ENCODE peak calls at places on chromosomes 6 and 20, in six cellular contexts. H is body of pancreas, N is heart right ventricle, E is neural progenitor cell, U is tibial artery, Q is transverse colon. G is an unnamed sample. For H3K36me3, the result is how much of the 10 kb centered on the place peaks cover.

GRCh38 chr6:106360989-106361430 is 493 bp downstream of the CRYBG1 start:
- DNase-seq in N (peak), E (peak), H (peak), Q (peak), U (no peak), G (no peak)

GRCh38 chr6:17013701-17014100 is 88.1 kb upstream of the STMND1 start:
- DNase-seq in N (no peak), H (no peak), Q (no peak), U (no peak), E (no peak), G (no peak)

GRCh38 chr20:3094848-3095629 is 10.5 kb upstream of the AVP start:
- DNase-seq in Q (no peak), N (no peak), E (no peak), H (no peak), U (no peak), G (no peak)

GRCh38 chr20:3857405-3857804 is 10.8 kb downstream of the MAVS start:
- DNase-seq in U (no peak), N (no peak), E (no peak), H (no peak), Q (peak), G (no peak)

GRCh38 chr6:13574149-13574570 is 241 bp upstream of the SIRT5 start:
- DNase-seq in N (peak), U (peak), Q (peak), E (peak), H (peak), G (peak)

GRCh38 chr6:136371951-136372350 is 82.3 kb upstream of the BCLAF1 start:
- DNase-seq in N (no peak), E (no peak), Q (no peak), H (no peak), U (no peak), G (no peak)

GRCh38 chr6:77092971-77093370 is 370.3 kb downstream of the HTR1B start:
- DNase-seq in E (no peak), Q (no peak), U (no peak), H (no peak), N (no peak), G (no peak)

GRCh38 chr6:43060034-43060754 is 763 bp downstream of the KLC4 start:
- DNase-seq in Q (peak), N (no peak), E (no peak), U (no peak), H (peak), G (no peak)

GRCh38 chr20:41139227-41140093 is 2.1 kb downstream of the PLCG1 start:
- DNase-seq in H (no peak), Q (peak), E (no peak), U (no peak), N (no peak), G (no peak)

GRCh38 chr6:12163744-12164507 is 126.2 kb upstream of the EDN1 start:
- DNase-seq in Q (no peak), E (no peak), H (no peak), U (no peak), N (no peak), G (no peak)

GRCh38 chr6:165568326-165568725 is 94.7 kb downstream of the PDE10A start:
- DNase-seq in U (no peak), H (no peak), N (no peak), Q (no peak), E (no peak), G (no peak)

GRCh38 chr6:25706314-25707014 is 48.1 kb upstream of the SLC17A4 start:
- DNase-seq in U (peak), H (peak), Q (no peak), E (no peak), N (peak), G (no peak)

GRCh38 chr6:42344756-42345155 is 107.0 kb downstream of the TRERF1 start:
- DNase-seq in N (no peak), E (no peak), Q (no peak), U (no peak), H (no peak), G (no peak)

GRCh38 chr6:139439278-139439813 is 64.9 kb upstream of the CITED2 start:
- DNase-seq in Q (no peak), H (no peak), U (no peak), E (no peak), N (no peak), G (no peak)

GRCh38 chr6:109453156-109453555 is 2.4 kb downstream of the MICAL1 start:
- DNase-seq in Q (no peak), E (no peak), N (no peak), H (no peak), U (no peak), G (no peak)

GRCh38 chr6:72816022-72816421 is 194.2 kb downstream of the KCNQ5 start:
- DNase-seq in E (no peak), U (no peak), N (no peak), Q (no peak), H (no peak), G (no peak)

GRCh38 chr20:44247676-44248419 is 740 bp downstream of the GDAP1L1 start:
- DNase-seq in Q (no peak), E (peak), U (no peak), H (peak), N (peak), G (no peak)

GRCh38 chr6:141682391-141682790 is 450.3 kb upstream of the GJE1 start:
- DNase-seq in N (no peak), U (no peak), H (no peak), Q (no peak), E (peak), G (no peak)

GRCh38 chr6:40915165-40915564 is 123.9 kb downstream of the UNC5CL start:
- DNase-seq in Q (no peak), H (no peak), U (no peak), N (no peak), E (no peak), G (no peak)

GRCh38 chr20:10347066-10347465 is 87.0 kb downstream of the MKKS start:
- DNase-seq in H (no peak), U (no peak), N (no peak), E (no peak), Q (no peak), G (no peak)

GRCh38 chr6:7413151-7413823 is 23.7 kb downstream of the RIOK1 start:
- DNase-seq in Q (no peak), H (no peak), U (no peak), E (peak), N (no peak), G (no peak)

GRCh38 chr6:15368186-15368585 is 122.3 kb downstream of the JARID2 start:
- DNase-seq in E (no peak), Q (no peak), H (no peak), N (no peak), U (no peak), G (no peak)

GRCh38 chr6:138162104-138162946 is 586 bp downstream of the ARFGEF3 start:
- DNase-seq in U (no peak), E (peak), H (peak), N (peak), Q (peak), G (no peak)

GRCh38 chr6:96923871-96924493 is 546 bp upstream of the KLHL32 start:
- DNase-seq in Q (no peak), E (peak), N (no peak), U (no peak), H (no peak), G (peak)

GRCh38 chr6:52904562-52905279 is 4.8 kb downstream of the GSTA3 start:
- DNase-seq in U (no peak), N (no peak), H (no peak), Q (no peak), E (peak), G (no peak)

GRCh38 chr6:46954819-46955520 is 33.2 kb upstream of the ADGRF5 start:
- DNase-seq in E (no peak), Q (no peak), U (no peak), N (no peak), H (no peak), G (no peak)

GRCh38 chr6:89680150-89680549 is 41.6 kb upstream of the LYRM2 start:
- DNase-seq in H (no peak), U (no peak), E (no peak), Q (no peak), N (no peak), G (no peak)

GRCh38 chr20:39089797-39090196 is 127.7 kb downstream of the DHX35 start:
- DNase-seq in N (no peak), E (no peak), Q (no peak), H (no peak), U (no peak), G (no peak)

GRCh38 chr20:8800089-8800488 is 268.8 kb upstream of the PLCB4 start:
- DNase-seq in Q (no peak), U (no peak), H (no peak), N (no peak), E (no peak), G (no peak)

GRCh38 chr20:37534401-37535157 is 6.9 kb upstream of the BLCAP start:
- DNase-seq in Q (peak), E (peak), U (peak), N (no peak), H (peak), G (peak)

GRCh38 chr6:73207221-73207837 is 18.0 kb downstream of the KHDC1L start:
- DNase-seq in Q (no peak), U (no peak), H (no peak), E (no peak), N (no peak), G (no peak)

GRCh38 chr6:4658486-4658885 is 117.7 kb upstream of the CDYL start:
- DNase-seq in U (no peak), N (no peak), H (no peak), E (no peak), Q (no peak), G (peak)

GRCh38 chr6:36265744-36266143 is 4.1 kb upstream of the PNPLA1 start:
- DNase-seq in U (no peak), H (no peak), Q (no peak), N (no peak), E (no peak), G (no peak)
- TF ChIP-seq CTCF in U (no peak), H (no peak), Q (no peak), N (no peak), E (no peak), G (no peak)

GRCh38 chr6:38701551-38701950 is 1.4 kb downstream of the GLO1 start:
- DNase-seq in N (no peak), Q (no peak), H (no peak), E (no peak), U (no peak), G (no peak)
- H3K4me3 ChIP-seq in N (no peak), Q (no peak), H (no peak), E (peak), U (no peak), G (no peak)

DNA sequence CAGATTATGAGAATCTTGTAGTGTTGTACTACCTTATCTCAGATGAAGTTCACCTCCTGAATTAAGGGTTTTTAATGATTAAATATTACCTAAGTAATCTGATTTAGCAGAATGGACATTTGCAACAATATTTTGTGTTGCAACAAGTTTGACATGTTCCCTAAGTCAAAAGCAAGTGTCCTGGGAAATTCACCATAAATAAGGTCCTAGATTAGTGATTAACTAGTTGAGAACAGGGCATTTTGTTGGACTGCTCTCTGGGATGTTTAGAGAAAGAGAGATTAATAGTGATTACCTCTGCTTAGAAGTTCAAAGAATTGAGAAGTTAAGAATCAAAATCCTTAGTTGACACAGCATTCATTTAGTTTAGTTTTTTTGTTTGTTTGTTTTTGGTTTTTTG is 120.2 kb upstream of the MARCKS start:
- DNase-seq in N (no peak), Q (no peak), H (no peak), E (no peak), U (no peak), G (no peak)
- H3K36me3 ChIP-seq in N (under half), Q (under half), H (under half), E (under half), U (under half), G (under half)

GRCh38 chr6:2611092-2611491 is 139.6 kb downstream of the MYLK4 start:
- DNase-seq in N (no peak), H (peak), E (no peak), U (no peak), Q (no peak), G (no peak)
- TF ChIP-seq CTCF in N (no peak), H (no peak), E (no peak), U (no peak), Q (no peak), G (no peak)

DNA sequence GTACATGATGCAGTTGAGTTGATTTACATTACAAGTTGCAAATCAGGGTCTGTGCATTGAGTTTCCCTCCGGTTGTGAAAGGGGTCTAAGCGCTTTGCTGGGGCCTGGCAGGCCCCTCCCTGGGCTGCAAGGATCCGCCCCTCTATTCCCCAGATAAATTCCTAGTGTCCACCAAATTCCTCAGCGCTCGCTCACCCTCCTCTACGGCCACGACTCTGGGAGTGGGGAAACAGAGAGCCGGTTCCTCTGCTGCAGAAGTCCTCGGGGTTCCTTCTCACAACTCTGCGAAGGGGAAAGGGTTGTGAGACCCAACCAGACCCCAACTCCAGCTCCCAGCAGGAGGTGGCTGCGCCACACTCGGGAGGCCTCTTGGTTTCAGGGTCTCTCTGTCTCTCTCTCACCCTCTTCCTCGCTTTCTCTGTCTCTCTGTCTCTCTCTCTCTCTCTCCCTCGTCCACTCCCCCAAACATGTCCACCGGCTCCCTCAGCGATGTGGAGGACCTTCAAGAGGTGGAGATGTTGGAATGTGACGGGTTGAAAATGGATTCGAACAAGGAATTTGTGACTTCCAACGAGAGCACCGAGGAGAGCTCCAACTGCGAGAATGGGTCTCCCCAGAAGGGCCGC is at the start of gene TCF21:
- DNase-seq in Q (peak), U (no peak), H (peak), N (peak), E (peak), G (peak)
- H3K4me3 ChIP-seq in Q (peak), U (no peak), H (no peak), N (peak), E (peak), G (peak)

DNA sequence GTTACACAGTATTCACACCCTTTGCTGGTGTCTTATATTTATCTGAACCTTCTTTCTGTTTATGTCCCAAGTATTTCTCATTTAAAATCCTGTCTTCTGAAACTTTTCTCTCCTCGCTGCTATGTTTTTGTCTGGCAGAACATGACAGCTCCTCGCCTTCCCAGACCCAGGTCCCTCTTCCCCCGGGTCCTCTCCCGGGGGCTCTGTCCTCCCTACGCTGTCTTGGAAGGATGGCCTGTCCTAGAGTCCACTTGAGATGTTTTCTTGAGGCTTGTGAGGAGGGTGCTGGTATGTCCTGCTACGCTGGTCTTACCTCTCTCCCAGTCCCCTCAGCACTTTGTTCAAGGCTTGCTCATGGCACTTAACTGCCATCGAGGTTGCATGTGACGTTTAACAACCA is 6.2 kb downstream of the GID8 start:
- DNase-seq in N (no peak), E (no peak), U (no peak), H (no peak), Q (no peak), G (no peak)
- H3K36me3 ChIP-seq in N (half or more), E (under half), U (half or more), H (under half), Q (under half), G (half or more)

GRCh38 chr6:1426416-1426815 is 37.0 kb downstream of the FOXF2 start:
- DNase-seq in U (no peak), Q (no peak), N (no peak), H (no peak), E (no peak), G (no peak)

GRCh38 chr6:1420382-1420781 is 31.0 kb downstream of the FOXF2 start:
- DNase-seq in E (no peak), H (no peak), U (no peak), Q (no peak), N (no peak), G (no peak)

GRCh38 chr6:1422290-1422689 is 32.9 kb downstream of the FOXF2 start:
- DNase-seq in N (no peak), H (no peak), Q (no peak), E (no peak), U (no peak), G (no peak)

GRCh38 chr6:1423578-1423977 is 34.2 kb downstream of the FOXF2 start:
- DNase-seq in U (no peak), E (no peak), H (no peak), Q (no peak), N (no peak), G (no peak)

GRCh38 chr6:1424306-1424927 is 35.0 kb downstream of the FOXF2 start:
- DNase-seq in N (no peak), U (no peak), E (peak), Q (peak), H (peak), G (no peak)
- TF ChIP-seq CTCF in N (peak), U (no peak), E (peak), Q (peak), H (peak), G (peak)

G was measured in right atrium auricular region.